ENCODE peak calls at places on chromosomes 3 and 15, in four cellular contexts. One of them, this sample, is unnamed.

GRCh38 chr3:190424478-190425439 is 24.9 kb downstream of the TMEM207 start:
- DNase-seq in trophoblast cell: peak; percentile 66
- DNase-seq in H9: peak; percentile 75
- DNase-seq in H1: peak; percentile 43
- DNase-seq in this sample: peak; percentile 35

GRCh38 chr3:77707271-77707670 is 667.4 kb downstream of the ROBO2 start:
- DNase-seq in H1: no peak
- DNase-seq in trophoblast cell: no peak
- DNase-seq in H9: no peak
- DNase-seq in this sample: no peak

GRCh38 chr3:8824238-8824637 is 54.8 kb upstream of the OXTR start:
- DNase-seq in H1: no peak
- DNase-seq in trophoblast cell: no peak
- DNase-seq in H9: no peak
- DNase-seq in this sample: no peak

GRCh38 chr3:165624761-165625160 is 212.5 kb downstream of the BCHE start:
- DNase-seq in H1: no peak
- DNase-seq in trophoblast cell: no peak
- DNase-seq in H9: no peak
- DNase-seq in this sample: no peak

GRCh38 chr3:32297366-32297765 is 58.9 kb downstream of the CMTM8 start:
- DNase-seq in H1: no peak
- DNase-seq in H9: no peak
- DNase-seq in trophoblast cell: peak; percentile 77
- DNase-seq in this sample: no peak

GRCh38 chr15:73983211-73983727 is 8.8 kb downstream of the STOML1 start:
- DNase-seq in H9: no peak
- DNase-seq in trophoblast cell: no peak
- DNase-seq in H1: no peak
- DNase-seq in this sample: no peak

GRCh38 chr15:83082730-83083386 is 15.8 kb upstream of the BTBD1 start:
- DNase-seq in H9: no peak
- DNase-seq in H1: no peak
- DNase-seq in trophoblast cell: no peak
- DNase-seq in this sample: no peak

GRCh38 chr3:45962033-45962432 is 18.8 kb downstream of the CXCR6 start:
- DNase-seq in H9: no peak
- DNase-seq in trophoblast cell: peak; percentile 63
- DNase-seq in H1: no peak
- DNase-seq in this sample: no peak

GRCh38 chr15:62887113-62887570 is 155.4 kb upstream of the TPM1 start:
- DNase-seq in H1: no peak
- DNase-seq in H9: no peak
- DNase-seq in trophoblast cell: no peak
- DNase-seq in this sample: no peak

GRCh38 chr3:179880868-179881267 is 155.9 kb downstream of the PEX5L start:
- DNase-seq in H1: no peak
- DNase-seq in H9: no peak
- DNase-seq in trophoblast cell: no peak
- DNase-seq in this sample: peak; percentile 18

GRCh38 chr3:47425383-47425778 is 44.6 kb downstream of the PTPN23 start:
- DNase-seq in trophoblast cell: no peak
- DNase-seq in H1: no peak
- DNase-seq in H9: peak; percentile 11
- DNase-seq in this sample: no peak

GRCh38 chr3:42490243-42490642 is 12.2 kb upstream of the VIPR1 start:
- DNase-seq in trophoblast cell: peak; percentile 76
- DNase-seq in H9: peak; percentile 46
- DNase-seq in H1: no peak
- DNase-seq in this sample: no peak

GRCh38 chr15:43525131-43525530 is 7.7 kb downstream of the MAP1A start:
- DNase-seq in H1: no peak
- DNase-seq in H9: no peak
- DNase-seq in trophoblast cell: no peak
- DNase-seq in this sample: no peak

GRCh38 chr15:46316024-46316423 is 681.2 kb downstream of the SQOR start:
- DNase-seq in H1: no peak
- DNase-seq in trophoblast cell: no peak
- DNase-seq in H9: no peak
- DNase-seq in this sample: no peak

GRCh38 chr15:66841953-66842681 is 140.1 kb downstream of the SMAD6 start:
- DNase-seq in H1: no peak
- DNase-seq in trophoblast cell: peak; percentile 92
- DNase-seq in H9: no peak
- DNase-seq in this sample: peak; percentile 46

GRCh38 chr3:39718674-39719595 is 90.5 kb upstream of the MYRIP start:
- DNase-seq in H1: no peak
- DNase-seq in H9: no peak
- DNase-seq in trophoblast cell: no peak
- DNase-seq in this sample: no peak

GRCh38 chr3:197226179-197226578 is 72.2 kb downstream of the DLG1 start:
- DNase-seq in H9: no peak
- DNase-seq in H1: no peak
- DNase-seq in trophoblast cell: no peak
- DNase-seq in this sample: no peak

GRCh38 chr3:194750409-194750808 is 64.7 kb downstream of the FAM43A start:
- DNase-seq in H1: no peak
- DNase-seq in trophoblast cell: no peak
- DNase-seq in H9: peak; percentile 38
- DNase-seq in this sample: peak; percentile 73

GRCh38 chr3:180820400-180820799 is 92.1 kb upstream of the FXR1 start:
- DNase-seq in H1: no peak
- DNase-seq in trophoblast cell: no peak
- DNase-seq in H9: no peak
- DNase-seq in this sample: no peak

GRCh38 chr3:162142511-162142910 is 645.9 kb downstream of the OTOL1 start:
- DNase-seq in H9: no peak
- DNase-seq in trophoblast cell: no peak
- DNase-seq in H1: no peak
- DNase-seq in this sample: no peak

GRCh38 chr3:40523781-40524180 is 979 bp upstream of the ZNF621 start:
- DNase-seq in trophoblast cell: no peak
- DNase-seq in H1: no peak
- DNase-seq in H9: no peak
- DNase-seq in this sample: no peak

GRCh38 chr3:150022406-150023238 is 51.9 kb upstream of the PFN2 start:
- DNase-seq in H1: no peak
- DNase-seq in H9: peak; percentile 36
- DNase-seq in trophoblast cell: peak; percentile 43
- DNase-seq in this sample: no peak

GRCh38 chr3:159928071-159928491 is 60.6 kb upstream of the IL12A start:
- DNase-seq in H1: no peak
- DNase-seq in trophoblast cell: no peak
- DNase-seq in H9: no peak
- DNase-seq in this sample: no peak

GRCh38 chr15:78149805-78150751 is 916 bp downstream of the IDH3A start:
- DNase-seq in H1: no peak
- DNase-seq in H9: no peak
- DNase-seq in trophoblast cell: no peak
- DNase-seq in this sample: no peak

GRCh38 chr3:190375250-190375649 is 12.7 kb upstream of the CLDN16 start:
- DNase-seq in H1: no peak
- DNase-seq in trophoblast cell: no peak
- DNase-seq in H9: no peak
- DNase-seq in this sample: no peak

GRCh38 chr3:13027154-13027553 is 46.1 kb downstream of the IQSEC1 start:
- DNase-seq in H9: peak; percentile 75
- DNase-seq in H1: no peak
- DNase-seq in trophoblast cell: no peak
- DNase-seq in this sample: no peak

GRCh38 chr3:187773963-187774789 is 28.9 kb upstream of the BCL6 start:
- DNase-seq in trophoblast cell: no peak
- DNase-seq in H1: no peak
- DNase-seq in H9: no peak
- DNase-seq in this sample: no peak

GRCh38 chr15:82663186-82663600 is 16.0 kb upstream of the CPEB1 start:
- DNase-seq in trophoblast cell: peak; percentile 29
- DNase-seq in H9: peak; percentile 70
- DNase-seq in H1: no peak
- DNase-seq in this sample: peak; percentile 78

GRCh38 chr3:193909387-193909786 is 226.6 kb upstream of the HES1 start:
- DNase-seq in trophoblast cell: no peak
- DNase-seq in H1: no peak
- DNase-seq in H9: no peak
- DNase-seq in this sample: no peak

GRCh38 chr3:45100998-45101407 is 45.2 kb downstream of the CDCP1 start:
- DNase-seq in trophoblast cell: no peak
- DNase-seq in H9: no peak
- DNase-seq in H1: no peak
- DNase-seq in this sample: no peak

GRCh38 chr3:197564097-197564843 is 8.5 kb upstream of the BDH1 start:
- DNase-seq in H9: no peak
- DNase-seq in H1: no peak
- DNase-seq in trophoblast cell: no peak
- DNase-seq in this sample: no peak

GRCh38 chr15:56660943-56661342 is 72.4 kb downstream of the ZNF280D start:
- DNase-seq in H9: no peak
- DNase-seq in H1: no peak
- DNase-seq in trophoblast cell: no peak
- DNase-seq in this sample: no peak

GRCh38 chr15:80523746-80524145 is 119.6 kb downstream of the ARNT2 start:
- DNase-seq in H1: no peak
- DNase-seq in trophoblast cell: no peak
- DNase-seq in H9: no peak
- DNase-seq in this sample: no peak

GRCh38 chr3:39241502-39241901 is 38.3 kb downstream of the CX3CR1 start:
- DNase-seq in H9: no peak
- DNase-seq in H1: no peak
- DNase-seq in trophoblast cell: no peak
- DNase-seq in this sample: no peak

GRCh38 chr15:72751751-72752455 is 31.7 kb downstream of the ADPGK start:
- DNase-seq in H1: no peak
- DNase-seq in H9: no peak
- DNase-seq in trophoblast cell: no peak
- DNase-seq in this sample: no peak

GRCh38 chr15:69628256-69629093 is 175.9 kb downstream of the RPLP1 start:
- DNase-seq in H9: no peak
- DNase-seq in H1: no peak
- DNase-seq in trophoblast cell: peak; percentile 85
- DNase-seq in this sample: no peak

GRCh38 chr3:39977058-39977794 is 167.8 kb downstream of the MYRIP start:
- DNase-seq in H1: no peak
- DNase-seq in trophoblast cell: no peak
- DNase-seq in H9: no peak
- DNase-seq in this sample: no peak

GRCh38 chr3:57973715-57974477 is 34.3 kb upstream of the FLNB start:
- DNase-seq in trophoblast cell: peak; percentile 59
- DNase-seq in H1: no peak
- DNase-seq in H9: no peak
- DNase-seq in this sample: no peak

GRCh38 chr3:46110701-46111493 is 83.6 kb upstream of the XCR1 start:
- DNase-seq in trophoblast cell: peak; percentile 71
- DNase-seq in H9: no peak
- DNase-seq in H1: no peak
- DNase-seq in this sample: no peak

GRCh38 chr3:185225523-185225922 is 28.3 kb downstream of the EHHADH start:
- DNase-seq in H1: no peak
- DNase-seq in trophoblast cell: peak; percentile 8
- DNase-seq in H9: no peak
- DNase-seq in this sample: no peak
- H2BK5ac ChIP-seq in H1: no peak overlapping the region
- H2BK5ac ChIP-seq in trophoblast cell: no peak overlapping the region
- H2BK5ac ChIP-seq in H9: no peak overlapping the region
- H2BK5ac ChIP-seq in this sample: no peak overlapping the region

DNA sequence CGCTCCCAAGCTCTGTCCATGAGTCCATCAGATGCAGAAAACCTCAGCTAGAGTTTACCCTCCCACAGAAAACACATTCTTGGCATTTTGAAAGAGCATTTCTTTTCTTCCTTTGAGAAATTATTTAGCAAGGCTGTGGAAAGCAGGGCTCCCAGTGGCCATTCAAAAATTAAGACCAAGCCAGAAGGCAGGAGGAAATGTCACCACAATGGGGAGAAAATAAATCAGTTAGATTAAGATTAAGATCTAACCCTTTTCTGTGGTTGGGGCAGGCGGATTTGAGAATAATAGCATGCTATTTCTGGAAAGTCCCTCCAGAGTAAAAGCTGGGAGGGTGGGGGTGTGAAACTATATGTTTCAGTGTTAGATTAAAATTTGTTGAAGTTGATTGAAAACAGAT is 20.2 kb downstream of the LRIG1 start:
- DNase-seq in H9: no peak
- DNase-seq in trophoblast cell: no peak
- DNase-seq in H1: no peak
- DNase-seq in this sample: no peak
- H4K91ac ChIP-seq in H9: no peak overlapping the region
- H4K91ac ChIP-seq in trophoblast cell: no peak overlapping the region
- H4K91ac ChIP-seq in H1: no peak overlapping the region
- H4K91ac ChIP-seq in this sample: no peak overlapping the region

GRCh38 chr3:36489106-36489505 is 108.8 kb downstream of the STAC start:
- DNase-seq in trophoblast cell: no peak
- DNase-seq in H1: no peak
- DNase-seq in H9: no peak
- DNase-seq in this sample: no peak

GRCh38 chr3:36488077-36488789 is 107.9 kb downstream of the STAC start:
- DNase-seq in H1: no peak
- DNase-seq in H9: no peak
- DNase-seq in trophoblast cell: no peak
- DNase-seq in this sample: no peak

GRCh38 chr3:36486009-36486408 is 105.7 kb downstream of the STAC start:
- DNase-seq in H9: no peak
- DNase-seq in H1: no peak
- DNase-seq in trophoblast cell: no peak
- DNase-seq in this sample: no peak

GRCh38 chr3:36489679-36490420 is 109.5 kb downstream of the STAC start:
- DNase-seq in H1: no peak
- DNase-seq in H9: no peak
- DNase-seq in trophoblast cell: no peak
- DNase-seq in this sample: no peak

GRCh38 chr3:36487616-36488015 is 107.3 kb downstream of the STAC start:
- DNase-seq in trophoblast cell: no peak
- DNase-seq in H9: no peak
- DNase-seq in H1: no peak
- DNase-seq in this sample: no peak
- H4K8ac ChIP-seq in trophoblast cell: no peak overlapping the region
- H4K8ac ChIP-seq in H9: no peak overlapping the region
- H4K8ac ChIP-seq in H1: no peak overlapping the region
- H4K8ac ChIP-seq in this sample: no peak overlapping the region

DNA sequence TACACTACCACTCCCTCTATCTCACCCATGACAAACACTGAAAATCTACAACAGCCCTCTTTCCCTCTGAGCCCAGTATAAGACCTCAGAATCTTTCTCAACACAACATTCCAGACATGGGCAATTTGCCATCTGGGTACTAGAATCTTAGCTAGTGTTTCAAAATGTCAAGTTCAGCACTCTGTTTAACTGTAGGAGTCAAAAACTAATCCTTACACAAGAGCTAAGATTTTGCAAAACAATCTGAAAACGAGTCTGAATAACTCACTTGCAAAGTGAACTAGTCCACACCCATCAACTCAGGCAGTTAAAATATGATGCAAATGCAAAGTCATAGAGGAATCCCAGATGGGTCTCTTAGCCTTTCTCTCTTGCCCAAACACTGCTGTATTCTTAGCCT is 67.8 kb downstream of the GPR176 start:
- DNase-seq in trophoblast cell: no peak
- DNase-seq in H1: no peak
- DNase-seq in H9: no peak
- DNase-seq in this sample: no peak
- H2BK5ac ChIP-seq in trophoblast cell: no peak overlapping the region
- H2BK5ac ChIP-seq in H1: no peak overlapping the region
- H2BK5ac ChIP-seq in H9: no peak overlapping the region
- H2BK5ac ChIP-seq in this sample: no peak overlapping the region

This sample was measured in neuronal stem cell.